ENCODE peak calls at places on chromosomes 1 and 21, in ten cellular contexts. C, O, H, P, N, I, E, D, K and X are unnamed samples.

GRCh38 chr1:39183503-39184353 is 20.8 kb upstream of the MACF1 start:
- DNase-seq in O (peak; percentile 27), P (peak; percentile 57), H (peak; percentile 100), C (peak; percentile 38), D (peak; percentile 39), E (peak; percentile 70), I (peak; percentile 73), N (peak; percentile 96), K (no peak), X (peak; percentile 17)

GRCh38 chr1:15788624-15789301 is 18.7 kb downstream of the UQCRHL start:
- DNase-seq in I (no peak), N (peak; percentile 22), E (no peak), C (no peak), O (no peak), D (no peak), H (peak; percentile 76), K (no peak), P (no peak), X (no peak)

GRCh38 chr1:156748670-156749428 is 2.6 kb downstream of the HDGF start:
- DNase-seq in H (peak; percentile 90), D (peak; percentile 30), E (peak; percentile 76), I (no peak), C (peak; percentile 12), K (no peak), N (peak; percentile 41), O (peak; percentile 68), P (no peak), X (no peak)

GRCh38 chr21:35026617-35027557 is 22.2 kb downstream of the RUNX1 start:
- DNase-seq in N (no peak), P (no peak), D (no peak), H (no peak), C (peak; percentile 16), K (no peak), O (peak; percentile 42), E (peak; percentile 77), I (peak; percentile 89), X (peak; percentile 65)

GRCh38 chr1:162530985-162531319 is 30.6 kb upstream of the UAP1 start:
- DNase-seq in K (no peak), E (no peak), O (no peak), H (no peak), D (no peak), I (no peak), P (no peak), N (no peak), C (no peak), X (no peak)

GRCh38 chr1:178954937-178955336 is 70.8 kb upstream of the FAM20B start:
- DNase-seq in C (no peak), E (no peak), P (no peak), I (no peak), D (no peak), H (no peak), N (no peak), O (no peak), K (no peak), X (no peak)

GRCh38 chr21:45054927-45055612 is 19.3 kb upstream of the ADARB1 start:
- DNase-seq in I (no peak), N (no peak), E (no peak), K (no peak), P (no peak), O (no peak), D (peak; percentile 55), C (no peak), H (no peak), X (no peak)

GRCh38 chr1:9435101-9435636 is 104.1 kb upstream of the SLC25A33 start:
- DNase-seq in H (peak; percentile 71), P (no peak), E (no peak), I (no peak), N (no peak), C (no peak), K (no peak), D (peak; percentile 47), O (no peak), X (no peak)

GRCh38 chr21:32386195-32386870 is 6.5 kb downstream of the URB1 start:
- DNase-seq in N (peak; percentile 37), P (no peak), K (no peak), E (no peak), D (no peak), O (peak; percentile 48), C (no peak), I (no peak), H (peak; percentile 85), X (no peak)

GRCh38 chr1:180926164-180926981 is 13.7 kb downstream of the KIAA1614 start:
- DNase-seq in K (peak; percentile 77), D (no peak), I (no peak), E (peak; percentile 23), P (no peak), C (peak; percentile 41), N (no peak), O (peak; percentile 62), H (no peak), X (no peak)

GRCh38 chr1:216183427-216183826 is 239.8 kb downstream of the USH2A start:
- DNase-seq in H (no peak), E (no peak), P (peak; percentile 33), D (no peak), I (no peak), K (no peak), O (no peak), N (no peak), C (no peak), X (no peak)

GRCh38 chr1:242412921-242413320 is 111.6 kb downstream of the PLD5 start:
- DNase-seq in K (no peak), O (no peak), H (no peak), D (no peak), P (no peak), N (no peak), C (no peak), E (no peak), I (no peak), X (no peak)

GRCh38 chr1:235486321-235486720 is 17.9 kb downstream of the B3GALNT2 start:
- DNase-seq in K (no peak), H (no peak), P (no peak), O (no peak), I (no peak), E (no peak), D (no peak), C (no peak), N (no peak), X (no peak)

GRCh38 chr21:38743772-38744529 is 61.8 kb upstream of the ETS2 start:
- DNase-seq in E (no peak), D (no peak), N (no peak), P (no peak), K (no peak), I (no peak), H (no peak), O (peak; percentile 44), C (no peak), X (no peak)

GRCh38 chr1:209926045-209926444 is 12.0 kb upstream of the SYT14 start:
- DNase-seq in P (peak; percentile 58), C (peak; percentile 75), E (no peak), H (peak; percentile 79), N (no peak), O (no peak), I (no peak), K (no peak), D (no peak), X (no peak)

GRCh38 chr1:179745131-179745611 is 2.1 kb downstream of the FAM163A start:
- DNase-seq in C (no peak), O (no peak), K (no peak), I (no peak), E (no peak), P (no peak), H (no peak), D (no peak), N (no peak), X (no peak)

GRCh38 chr1:160009088-160009487 is 22.7 kb downstream of the PIGM start:
- DNase-seq in D (no peak), H (no peak), I (no peak), O (no peak), K (no peak), C (no peak), N (no peak), E (no peak), P (no peak), X (no peak)

GRCh38 chr1:157147906-157148717 is 9.9 kb upstream of the ETV3 start:
- DNase-seq in P (no peak), I (no peak), E (no peak), H (no peak), D (no peak), N (no peak), K (no peak), O (no peak), C (no peak), X (no peak)

GRCh38 chr1:117586747-117587478 is 18.9 kb upstream of the TENT5C start:
- DNase-seq in E (no peak), K (no peak), H (no peak), N (no peak), P (no peak), I (no peak), O (no peak), C (peak; percentile 37), D (no peak), X (no peak)

GRCh38 chr1:6338685-6339084 is 54.9 kb downstream of the ACOT7 start:
- DNase-seq in O (no peak), C (no peak), I (no peak), D (no peak), H (no peak), N (no peak), E (no peak), P (no peak), K (no peak), X (no peak)

GRCh38 chr1:227848430-227848932 is 33.0 kb downstream of the PRSS38 start:
- DNase-seq in H (no peak), D (no peak), O (no peak), E (no peak), K (no peak), P (no peak), I (no peak), C (no peak), N (no peak), X (no peak)

GRCh38 chr1:45682942-45683341 is 3.4 kb downstream of the GPBP1L1 start:
- DNase-seq in N (no peak), E (no peak), O (no peak), I (no peak), H (no peak), D (no peak), P (no peak), C (no peak), K (no peak), X (no peak)

GRCh38 chr21:39612233-39613028 is at the start of gene B3GALT5:
- DNase-seq in C (peak; percentile 31), E (peak; percentile 47), K (no peak), N (no peak), D (no peak), O (no peak), I (no peak), H (no peak), P (no peak), X (peak; percentile 25)

GRCh38 chr1:23555949-23556640 is 3.2 kb downstream of the ID3 start:
- DNase-seq in N (peak; percentile 45), K (no peak), I (no peak), O (no peak), C (peak; percentile 22), D (no peak), E (peak; percentile 39), P (no peak), H (peak; percentile 89), X (no peak)

GRCh38 chr1:176888471-176889032 is 276.0 kb downstream of the ASTN1 start:
- DNase-seq in H (no peak), P (no peak), O (no peak), N (no peak), I (no peak), C (no peak), D (no peak), K (no peak), E (no peak), X (no peak)

GRCh38 chr1:38730511-38731397 is 128.8 kb downstream of the RRAGC start:
- DNase-seq in E (no peak), H (peak; percentile 88), I (no peak), N (no peak), K (no peak), O (no peak), D (no peak), C (no peak), P (no peak), X (no peak)

GRCh38 chr1:198079432-198079951 is 77.3 kb upstream of the NEK7 start:
- DNase-seq in E (peak; percentile 6), H (no peak), C (no peak), I (no peak), D (no peak), O (no peak), P (no peak), N (no peak), K (no peak), X (no peak)

GRCh38 chr1:75034376-75034775 is 99.8 kb upstream of the LHX8 start:
- DNase-seq in I (no peak), K (no peak), C (no peak), O (no peak), P (no peak), D (no peak), H (no peak), N (no peak), E (no peak), X (no peak)